ENCODE peak calls at places on chromosomes 13 and 19, in four cellular contexts. Z, R, T and V are unnamed samples.

GRCh38 chr19:27772059-27772458 is 1440.9 kb downstream of the UQCRFS1 start:
- DNase-seq in Z (no peak), R (no peak), T (no peak), V (no peak)

GRCh38 chr13:51999525-51999924 is 11.7 kb downstream of the ATP7B start:
- DNase-seq in Z (no peak), R (no peak), T (no peak), V (peak; percentile 25)

GRCh38 chr13:113819731-113820715 is 43.9 kb downstream of the GAS6 start:
- DNase-seq in Z (no peak), R (no peak), T (no peak), V (no peak)

GRCh38 chr13:51318876-51319275 is 20.6 kb upstream of the SERPINE3 start:
- DNase-seq in Z (no peak), R (no peak), T (no peak), V (no peak)

GRCh38 chr19:23516266-23516665 is 121.0 kb upstream of the ZNF91 start:
- DNase-seq in Z (no peak), R (no peak), T (no peak), V (no peak)

GRCh38 chr19:18612772-18613588 is at the start of gene TMEM59L:
- DNase-seq in Z (no peak), R (no peak), T (peak; percentile 82), V (no peak)

GRCh38 chr13:113040597-113041292 is 64.8 kb upstream of the F7 start:
- DNase-seq in Z (no peak), R (no peak), T (no peak), V (no peak)

GRCh38 chr19:53879145-53880037 is 2.6 kb upstream of the PRKCG start:
- DNase-seq in Z (peak; percentile 99), R (peak; percentile 98), T (peak; percentile 100), V (peak; percentile 83)

GRCh38 chr19:47019431-47020041 is at the start of gene NPAS1:
- DNase-seq in Z (peak; percentile 66), R (no peak), T (peak; percentile 84), V (no peak)

GRCh38 chr19:10211071-10211470 is 16.3 kb upstream of the DNMT1 start:
- DNase-seq in Z (no peak), R (no peak), T (no peak), V (no peak)

GRCh38 chr13:59680429-59681024 is 483.2 kb downstream of the DIAPH3 start:
- DNase-seq in Z (no peak), R (peak; percentile 33), T (no peak), V (peak; percentile 33)

GRCh38 chr19:47107201-47107952 is 6.2 kb downstream of the ZC3H4 start:
- DNase-seq in Z (no peak), R (no peak), T (no peak), V (peak; percentile 45)

GRCh38 chr13:97021241-97021640 is 27.0 kb upstream of the OXGR1 start:
- DNase-seq in Z (no peak), R (no peak), T (no peak), V (no peak)
- H2BK120ac ChIP-seq in Z (no peak overlapping the region), R (no peak overlapping the region), T (no peak overlapping the region), V (no peak overlapping the region)

GRCh38 chr13:80296638-80297037 is 44.3 kb downstream of the SPRY2 start:
- DNase-seq in Z (peak; percentile 37), R (no peak), T (no peak), V (no peak)
- H3K56ac ChIP-seq in Z (no peak overlapping the region), R (no peak overlapping the region), T (no peak overlapping the region), V (no peak overlapping the region)

GRCh38 chr19:8209111-8209964 is at the start of gene CERS4:
- DNase-seq in Z (peak; percentile 96), R (peak; percentile 95), T (peak; percentile 92), V (peak; percentile 20)
- H2BK120ac ChIP-seq in Z (no peak within 1 kb of the TSS), R (peak within 1 kb of the TSS; percentile 99), T (peak within 1 kb of the TSS; percentile 78), V (no peak within 1 kb of the TSS)

GRCh38 chr13:26562538-26562890 is 5.0 kb downstream of the WASF3 start:
- DNase-seq in Z (no peak), R (peak; percentile 7), T (no peak), V (peak; percentile 28)
- H3K56ac ChIP-seq in Z (no peak overlapping the region), R (no peak overlapping the region), T (no peak overlapping the region), V (no peak overlapping the region)